ENCODE peak calls at places on chromosomes 16 and 17, in five cellular contexts. O is psoas muscle, V is prostate gland, P is cardiac fibroblast, L is neuronal stem cell. S is an unnamed sample.

GRCh38 chr17:61477204-61477834 is 25.1 kb downstream of the TBX4 start:
- DNase-seq in P (peak; percentile 21), L (no peak), O (no peak), V (no peak), S (no peak)

GRCh38 chr17:35046740-35047283 is 16.7 kb downstream of the RFFL start:
- DNase-seq in O (no peak), L (no peak), P (peak; percentile 71), V (no peak), S (no peak)

GRCh38 chr16:3121843-3122467 is 9.6 kb downstream of the ZNF205 start:
- DNase-seq in V (no peak), P (peak; percentile 70), L (no peak), O (no peak), S (no peak)

GRCh38 chr16:841455-842060 is 41.0 kb upstream of the GNG13 start:
- DNase-seq in O (peak; percentile 33), V (no peak), L (no peak), P (no peak), S (no peak)

GRCh38 chr16:8828541-8829165 is 31.0 kb downstream of the PMM2 start:
- DNase-seq in V (no peak), P (no peak), O (no peak), L (no peak), S (no peak)

GRCh38 chr17:4340914-4341615 is 25.4 kb downstream of the UBE2G1 start:
- DNase-seq in V (no peak), P (no peak), L (no peak), O (no peak), S (no peak)

GRCh38 chr17:72976971-72977767 is 115.3 kb downstream of the SLC39A11 start:
- DNase-seq in L (no peak), V (no peak), O (peak; percentile 56), P (peak; percentile 95), S (peak; percentile 32)

GRCh38 chr17:75574404-75575093 is 13.1 kb upstream of the MYO15B start:
- DNase-seq in L (no peak), V (no peak), O (no peak), P (no peak), S (no peak)

GRCh38 chr16:72098936-72099335 is 5.3 kb downstream of the DHX38 start:
- DNase-seq in V (no peak), P (no peak), O (no peak), L (no peak), S (no peak)

GRCh38 chr16:84606081-84606875 is 11.6 kb downstream of the COTL1 start:
- DNase-seq in V (no peak), L (no peak), O (no peak), P (no peak), S (no peak)

GRCh38 chr16:79542196-79542859 is 58.2 kb downstream of the MAF start:
- DNase-seq in O (peak; percentile 83), L (no peak), V (no peak), P (no peak), S (no peak)

GRCh38 chr17:32429598-32429997 is 14.7 kb upstream of the PSMD11 start:
- DNase-seq in V (no peak), O (no peak), P (no peak), L (no peak), S (no peak)

GRCh38 chr17:77881545-77881944 is 77.0 kb upstream of the TNRC6C start:
- DNase-seq in O (peak; percentile 92), L (no peak), V (peak; percentile 10), P (peak; percentile 89), S (peak; percentile 82)

GRCh38 chr17:45700171-45701090 is 83.7 kb upstream of the CRHR1 start:
- DNase-seq in O (no peak), V (no peak), P (no peak), L (no peak), S (no peak)

GRCh38 chr17:77002103-77003045 is 134.2 kb downstream of the MGAT5B start:
- DNase-seq in L (peak; percentile 71), V (no peak), P (peak; percentile 52), O (no peak), S (no peak)

GRCh38 chr16:30031477-30031918 is 427 bp upstream of the TLCD3B start:
- DNase-seq in P (no peak), L (no peak), V (no peak), O (no peak), S (no peak)

GRCh38 chr16:30032083-30032819 is 1.2 kb upstream of the TLCD3B start:
- DNase-seq in O (no peak), V (no peak), L (peak; percentile 86), P (peak; percentile 77), S (no peak)

GRCh38 chr16:30030841-30031413 is at the start of gene TLCD3B:
- DNase-seq in O (no peak), P (no peak), L (peak; percentile 42), V (no peak), S (no peak)

GRCh38 chr16:30028438-30029093 is 2.5 kb downstream of the TLCD3B start:
- DNase-seq in O (no peak), L (peak; percentile 59), P (no peak), V (no peak), S (no peak)

DNA sequence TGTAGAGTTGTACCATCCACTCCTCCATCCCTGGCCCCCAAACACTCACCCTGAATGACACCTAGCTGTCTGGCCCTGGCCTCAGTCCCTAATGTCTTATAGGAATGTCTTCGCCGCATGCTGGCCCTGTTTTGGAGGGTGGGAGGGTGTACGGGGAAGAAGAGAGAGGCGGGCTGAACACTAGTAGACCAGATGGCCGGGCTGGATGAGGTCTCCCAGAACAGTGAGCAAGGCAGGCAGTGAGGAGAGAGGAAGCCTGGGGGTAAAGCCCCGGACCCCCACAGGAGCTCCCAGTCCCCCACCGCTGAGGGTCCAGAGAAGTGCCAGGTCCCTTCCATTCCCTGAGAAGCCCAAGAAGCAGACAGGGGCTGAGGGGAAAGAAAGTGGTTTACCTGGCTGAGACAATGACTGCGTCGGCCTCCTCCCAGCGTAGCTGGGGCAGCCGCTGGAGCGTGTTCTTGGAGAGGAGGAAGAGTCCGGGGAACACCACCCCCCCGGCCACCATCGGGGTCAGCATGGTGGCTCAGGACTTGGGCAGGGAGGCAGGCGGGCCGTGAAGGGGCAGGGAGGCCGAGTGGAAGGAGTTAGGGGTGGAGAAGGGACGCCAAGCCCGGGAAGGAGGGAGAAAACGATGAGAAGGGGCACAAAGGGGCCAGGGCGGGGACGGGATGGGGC is 923 bp downstream of the TLCD3B start:
- DNase-seq in O (no peak), P (no peak), L (no peak), V (no peak), S (no peak)
- H3K4me3 ChIP-seq in O (no peak overlapping the region), P (no peak overlapping the region), L (peak overlapping the region; percentile 78), V (no peak overlapping the region), S (no peak overlapping the region)

GRCh38 chr17:47949951-47950350 is 7.7 kb downstream of the PRR15L start:
- DNase-seq in P (no peak), O (no peak), L (no peak), V (no peak), S (no peak)
- H3K4me3 ChIP-seq in P (no peak overlapping the region), O (no peak overlapping the region), L (no peak overlapping the region), V (peak overlapping the region; percentile 13), S (no peak overlapping the region)

GRCh38 chr17:50199211-50199633 is 2.2 kb downstream of the COL1A1 start:
- DNase-seq in P (peak; percentile 20), L (no peak), O (peak; percentile 56), V (no peak), S (no peak)

GRCh38 chr17:50200447-50201225 is 795 bp downstream of the COL1A1 start:
- DNase-seq in O (peak; percentile 93), L (peak; percentile 90), P (peak; percentile 96), V (peak; percentile 89), S (peak; percentile 90)

GRCh38 chr17:50201226-50201854 is at the start of gene COL1A1:
- DNase-seq in O (peak; percentile 83), L (no peak), P (peak; percentile 94), V (no peak), S (peak; percentile 68)

GRCh38 chr17:50198026-50198669 is 3.3 kb downstream of the COL1A1 start:
- DNase-seq in V (peak; percentile 64), P (peak; percentile 76), O (peak; percentile 64), L (no peak), S (peak; percentile 57)

GRCh38 chr17:50199651-50200446 is 1.6 kb downstream of the COL1A1 start:
- DNase-seq in P (peak; percentile 99), O (peak; percentile 87), V (peak; percentile 95), L (peak; percentile 68), S (peak; percentile 93)
- H3K4me3 ChIP-seq in P (peak overlapping the region; percentile 96), O (peak overlapping the region; percentile 58), V (peak overlapping the region; percentile 39), L (peak overlapping the region; percentile 81), S (no peak overlapping the region)

GRCh38 chr16:56421976-56422669 is 3.2 kb downstream of the AMFR start:
- DNase-seq in V (no peak), P (no peak), L (no peak), O (no peak), S (no peak)
- H3K4me3 ChIP-seq in V (no peak overlapping the region), P (no peak overlapping the region), L (no peak overlapping the region), O (peak overlapping the region; percentile 94), S (no peak overlapping the region)

GRCh38 chr17:7367918-7368596 is 12.8 kb upstream of the TNK1 start:
- DNase-seq in O (no peak), V (no peak), P (no peak), L (no peak), S (no peak)

GRCh38 chr17:7363311-7363710 is 8.4 kb downstream of the TMEM95 start:
- DNase-seq in P (no peak), V (no peak), O (no peak), L (no peak), S (no peak)

GRCh38 chr17:7370853-7371252 is 10.0 kb upstream of the TNK1 start:
- DNase-seq in V (no peak), P (no peak), O (no peak), L (no peak), S (no peak)

GRCh38 chr17:7361906-7362305 is 7.0 kb downstream of the TMEM95 start:
- DNase-seq in L (no peak), O (no peak), V (no peak), P (no peak), S (no peak)

GRCh38 chr17:7367083-7367482 is 12.1 kb downstream of the TMEM95 start:
- DNase-seq in L (no peak), O (no peak), P (no peak), V (no peak), S (no peak)
- H3K4me3 ChIP-seq in L (peak overlapping the region; percentile 28), O (no peak overlapping the region), P (no peak overlapping the region), V (no peak overlapping the region), S (no peak overlapping the region)

GRCh38 chr16:2028146-2028545 is 1.4 kb downstream of the NHERF2 start:
- DNase-seq in P (no peak), O (no peak), V (no peak), L (no peak), S (no peak)
- H3K4me3 ChIP-seq in P (peak overlapping the region; percentile 67), O (peak overlapping the region; percentile 78), V (peak overlapping the region; percentile 73), L (no peak overlapping the region), S (peak overlapping the region; percentile 54)

DNA sequence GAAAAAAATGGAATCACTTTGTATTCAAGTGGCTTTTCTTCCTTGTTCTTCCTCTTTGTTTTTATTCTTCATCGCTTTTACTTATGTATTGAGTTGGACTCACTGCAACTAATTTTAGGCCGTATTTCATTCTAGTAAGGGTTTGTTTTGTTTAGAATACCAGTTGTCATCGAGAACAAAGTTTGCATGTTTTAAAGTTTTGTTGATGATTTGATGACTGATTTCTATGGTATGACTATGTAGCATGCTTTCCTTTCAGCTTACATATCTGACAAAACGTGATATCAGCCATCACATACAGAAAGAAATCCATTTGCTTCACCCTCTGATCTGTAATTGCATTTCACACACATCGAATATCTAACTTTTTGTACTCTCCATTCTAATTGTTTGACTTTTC is 4.0 kb downstream of the PRKCA start:
- DNase-seq in L (no peak), P (peak; percentile 33), O (no peak), V (no peak), S (no peak)
- H3K4me3 ChIP-seq in L (no peak overlapping the region), P (no peak overlapping the region), O (no peak overlapping the region), V (no peak overlapping the region), S (no peak overlapping the region)

GRCh38 chr17:48624544-48625501 is 1.3 kb downstream of the HOXB9 start:
- DNase-seq in L (no peak), V (no peak), P (no peak), O (no peak), S (no peak)
- H3K4me3 ChIP-seq in L (no peak overlapping the region), V (peak overlapping the region; percentile 5), P (no peak overlapping the region), O (peak overlapping the region; percentile 62), S (no peak overlapping the region)